ENCODE peak calls at places on chromosomes 5 and 9, in eight cellular contexts. I is transverse colon, R is HCT116, T is dorsolateral prefrontal cortex, Q is endodermal cell, Z is heart left ventricle, A is cardiac muscle cell, D is sigmoid colon. L is an unnamed sample. For H3K27me3, the result is how much of the 10 kb centered on the place peaks cover.

GRCh38 chr5:142364251-142365145 is 39.7 kb upstream of the SPRY4 start:
- DNase-seq in I (peak), R (no peak), T (no peak), Q (peak), Z (peak), A (no peak), D (peak), L (no peak)

GRCh38 chr9:6152824-6153223 is 62.8 kb upstream of the IL33 start:
- DNase-seq in I (no peak), R (no peak), T (no peak), Q (no peak), Z (no peak), A (no peak), D (no peak), L (no peak)

GRCh38 chr9:71901695-71902094 is 9.3 kb downstream of the ABHD17B start:
- DNase-seq in I (no peak), R (no peak), T (no peak), Q (no peak), Z (no peak), A (no peak), D (no peak), L (no peak)

GRCh38 chr9:129763235-129763917 is 10.5 kb upstream of the PTGES start:
- DNase-seq in I (peak), R (no peak), T (no peak), Q (no peak), Z (no peak), A (no peak), D (peak), L (no peak)

GRCh38 chr9:123378028-123378427 is 22.0 kb downstream of the CRB2 start:
- DNase-seq in I (no peak), R (no peak), T (no peak), Q (no peak), Z (no peak), A (no peak), D (no peak), L (no peak)

GRCh38 chr9:85339337-85339736 is 402.4 kb downstream of the AGTPBP1 start:
- DNase-seq in I (no peak), R (no peak), T (no peak), Q (no peak), Z (no peak), A (no peak), D (no peak), L (no peak)

GRCh38 chr5:124289122-124289521 is 457.3 kb downstream of the ZNF608 start:
- DNase-seq in I (peak), R (no peak), T (peak), Q (no peak), Z (peak), A (peak), D (no peak), L (no peak)

GRCh38 chr9:407255-407654 is 192.6 kb downstream of the DOCK8 start:
- DNase-seq in I (no peak), R (no peak), T (no peak), Q (no peak), Z (no peak), A (no peak), D (no peak), L (no peak)

GRCh38 chr5:32254987-32255900 is 57.5 kb downstream of the MTMR12 start:
- DNase-seq in I (no peak), R (no peak), T (no peak), Q (no peak), Z (no peak), A (peak), D (no peak), L (no peak)

GRCh38 chr5:32057157-32058096 is 116.7 kb downstream of the GOLPH3 start:
- DNase-seq in I (no peak), R (peak), T (no peak), Q (no peak), Z (no peak), A (no peak), D (no peak), L (no peak)

GRCh38 chr9:68672215-68672614 is 32.8 kb upstream of the PIP5K1B start:
- DNase-seq in I (no peak), R (no peak), T (no peak), Q (no peak), Z (no peak), A (no peak), D (no peak), L (no peak)

GRCh38 chr9:68664036-68664435 is 41.0 kb upstream of the PIP5K1B start:
- DNase-seq in I (no peak), R (no peak), T (no peak), Q (no peak), Z (no peak), A (no peak), D (no peak), L (no peak)

GRCh38 chr9:68668127-68668526 is 36.9 kb upstream of the PIP5K1B start:
- DNase-seq in I (no peak), R (no peak), T (no peak), Q (peak), Z (no peak), A (peak), D (no peak), L (no peak)

GRCh38 chr9:68672625-68673024 is 32.4 kb upstream of the PIP5K1B start:
- DNase-seq in I (no peak), R (no peak), T (no peak), Q (no peak), Z (no peak), A (no peak), D (no peak), L (no peak)

DNA sequence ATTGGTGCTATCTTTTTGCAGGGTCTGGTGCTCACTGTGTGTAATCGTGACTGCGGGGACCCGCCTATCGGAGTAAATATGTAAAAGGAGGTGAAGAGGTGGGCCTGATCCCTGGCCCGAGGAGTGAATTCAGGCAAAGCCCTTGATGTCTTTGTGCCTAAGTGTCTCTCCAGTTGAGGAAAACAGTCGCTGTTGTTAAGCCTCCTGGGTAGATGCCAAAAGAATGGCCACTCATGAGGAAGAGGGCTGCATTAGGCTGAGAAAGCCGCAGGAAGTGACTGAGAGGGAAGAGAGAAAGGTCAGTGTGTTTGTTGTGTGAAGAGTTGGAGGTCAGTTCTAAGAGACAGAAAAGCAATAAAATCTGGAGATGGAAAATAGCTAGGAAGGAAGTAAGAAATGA is 35.9 kb upstream of the PIP5K1B start:
- DNase-seq in I (no peak), R (no peak), T (no peak), Q (peak), Z (no peak), A (no peak), D (no peak), L (no peak)
- H3K27me3 ChIP-seq in I (under half), R (under half), T (under half), Q (under half), Z (under half), A (under half), D (under half), L (under half)

GRCh38 chr9:134661299-134661698 is 19.7 kb downstream of the COL5A1 start:
- DNase-seq in I (no peak), R (no peak), T (no peak), Q (no peak), Z (no peak), A (no peak), D (peak), L (no peak)

GRCh38 chr9:134663084-134663483 is 21.5 kb downstream of the COL5A1 start:
- DNase-seq in I (no peak), R (no peak), T (no peak), Q (no peak), Z (no peak), A (no peak), D (peak), L (no peak)

GRCh38 chr9:134662143-134662876 is 20.7 kb downstream of the COL5A1 start:
- DNase-seq in I (peak), R (no peak), T (no peak), Q (no peak), Z (peak), A (peak), D (peak), L (peak)

GRCh38 chr9:134660407-134660806 is 18.8 kb downstream of the COL5A1 start:
- DNase-seq in I (no peak), R (peak), T (no peak), Q (peak), Z (no peak), A (no peak), D (peak), L (no peak)

DNA sequence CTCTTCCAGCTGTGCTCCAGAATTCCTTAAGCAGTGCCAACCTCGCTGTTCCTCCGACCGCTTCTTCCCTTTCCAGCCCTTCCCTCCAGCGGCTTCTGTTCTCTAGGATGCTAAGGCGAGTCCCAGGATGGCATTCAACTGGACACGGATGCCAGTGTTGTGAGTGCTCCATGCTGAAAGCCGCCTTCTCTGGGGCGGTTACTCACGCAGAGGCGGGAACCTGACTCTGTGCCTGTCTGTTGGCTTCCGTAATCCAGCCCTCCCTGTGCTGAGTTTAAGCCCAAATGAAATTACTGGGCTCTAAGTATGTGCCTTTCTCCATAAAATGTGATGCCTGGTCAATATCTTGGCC is 20.2 kb downstream of the COL5A1 start:
- DNase-seq in I (peak), R (no peak), T (no peak), Q (no peak), Z (no peak), A (no peak), D (peak), L (peak)
- H3K4me3 ChIP-seq in I (no peak), R (no peak), T (no peak), Q (no peak), Z (no peak), A (no peak), D (no peak), L (no peak)

GRCh38 chr9:4281676-4282075 is 18.2 kb downstream of the GLIS3 start:
- DNase-seq in I (no peak), R (no peak), T (no peak), Q (no peak), Z (no peak), A (no peak), D (no peak), L (no peak)

GRCh38 chr9:4276856-4277255 is 23.0 kb downstream of the GLIS3 start:
- DNase-seq in I (no peak), R (no peak), T (no peak), Q (no peak), Z (no peak), A (no peak), D (no peak), L (no peak)

GRCh38 chr9:4272141-4272540 is 27.7 kb downstream of the GLIS3 start:
- DNase-seq in I (no peak), R (no peak), T (no peak), Q (no peak), Z (no peak), A (no peak), D (no peak), L (no peak)

GRCh38 chr9:4280605-4281004 is 19.3 kb downstream of the GLIS3 start:
- DNase-seq in I (no peak), R (no peak), T (no peak), Q (no peak), Z (no peak), A (no peak), D (no peak), L (no peak)

DNA sequence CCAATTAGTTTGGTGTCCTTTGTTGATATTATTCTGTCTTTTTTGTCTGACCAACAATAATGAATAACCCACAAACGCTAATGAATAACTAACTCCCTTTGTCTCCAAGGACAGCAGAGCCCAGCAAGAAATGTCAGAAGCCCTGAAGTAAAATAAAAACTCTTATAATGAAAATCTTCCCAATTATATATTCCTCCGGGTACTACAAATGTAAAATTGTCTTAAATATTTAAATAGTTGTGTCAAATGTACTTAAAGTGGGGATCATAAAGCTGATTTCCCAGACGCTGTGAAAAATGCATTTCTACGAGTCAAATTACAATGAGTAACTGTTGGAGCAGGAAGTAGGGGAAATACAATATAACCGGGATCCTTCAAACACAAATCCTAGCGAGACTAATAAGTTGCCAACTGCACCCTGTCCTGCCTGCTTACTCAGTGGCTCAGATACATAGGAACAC is 22.3 kb downstream of the GLIS3 start:
- DNase-seq in I (no peak), R (no peak), T (no peak), Q (no peak), Z (no peak), A (no peak), D (no peak), L (no peak)
- H3K27me3 ChIP-seq in I (under half), R (under half), T (under half), Q (under half), Z (under half), A (under half), D (under half), L (under half)

GRCh38 chr9:136644343-136644592 is 18.4 kb upstream of the EGFL7 start:
- DNase-seq in I (peak), R (no peak), T (no peak), Q (no peak), Z (no peak), A (no peak), D (peak), L (peak)

GRCh38 chr9:136645343-136645902 is 17.3 kb upstream of the EGFL7 start:
- DNase-seq in I (no peak), R (no peak), T (no peak), Q (no peak), Z (no peak), A (no peak), D (no peak), L (no peak)

GRCh38 chr9:136646827-136647711 is 15.6 kb upstream of the EGFL7 start:
- DNase-seq in I (no peak), R (no peak), T (no peak), Q (no peak), Z (peak), A (no peak), D (no peak), L (no peak)

GRCh38 chr9:136644593-136645342 is 17.9 kb upstream of the EGFL7 start:
- DNase-seq in I (peak), R (peak), T (peak), Q (peak), Z (peak), A (peak), D (peak), L (peak)

GRCh38 chr9:136645903-136646754 is 16.6 kb upstream of the EGFL7 start:
- DNase-seq in I (no peak), R (no peak), T (no peak), Q (no peak), Z (peak), A (no peak), D (no peak), L (peak)
- H3K4me3 ChIP-seq in I (no peak), R (no peak), T (peak), Q (no peak), Z (peak), A (no peak), D (peak), L (peak)

GRCh38 chr5:55232985-55233928 is at the start of gene CCNO:
- DNase-seq in I (peak), R (peak), T (peak), Q (peak), Z (peak), A (peak), D (peak), L (no peak)

GRCh38 chr5:55231029-55231475 is 2.4 kb downstream of the CCNO start:
- DNase-seq in I (no peak), R (no peak), T (no peak), Q (no peak), Z (no peak), A (no peak), D (no peak), L (no peak)

GRCh38 chr5:55230086-55230629 is 3.0 kb upstream of the MCIDAS start:
- DNase-seq in I (no peak), R (no peak), T (no peak), Q (no peak), Z (no peak), A (no peak), D (no peak), L (no peak)

GRCh38 chr5:55232194-55232984 is 1.0 kb downstream of the CCNO start:
- DNase-seq in I (peak), R (peak), T (peak), Q (peak), Z (no peak), A (peak), D (no peak), L (no peak)

GRCh38 chr5:55231476-55232193 is 1.8 kb downstream of the CCNO start:
- DNase-seq in I (peak), R (no peak), T (peak), Q (peak), Z (no peak), A (peak), D (no peak), L (no peak)
- H3K27me3 ChIP-seq in I (half or more), R (under half), T (half or more), Q (half or more), Z (half or more), A (half or more), D (half or more), L (half or more)

DNA sequence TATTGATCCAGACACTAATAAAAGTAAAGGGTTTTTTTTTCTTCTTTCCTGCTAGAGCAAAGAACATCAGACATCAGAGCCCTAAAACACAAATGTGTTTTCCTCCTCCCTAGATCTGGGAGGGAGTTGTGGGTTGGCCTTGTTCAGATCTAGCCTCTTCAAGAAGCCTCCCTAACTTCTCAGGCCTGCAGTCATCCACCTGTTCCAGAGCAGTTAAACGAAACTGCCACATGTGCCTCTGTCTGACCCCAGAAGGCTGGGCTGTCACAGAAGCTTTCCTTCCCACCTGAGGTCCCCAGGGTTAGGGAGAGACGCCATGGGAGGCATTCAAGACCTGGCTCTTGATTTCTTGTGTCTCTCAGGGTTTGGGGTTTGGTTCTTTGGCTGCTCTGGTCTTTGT is 87.0 kb downstream of the DAB2IP start:
- DNase-seq in I (no peak), R (no peak), T (no peak), Q (no peak), Z (no peak), A (no peak), D (no peak), L (no peak)
- H3K4me3 ChIP-seq in I (peak), R (no peak), T (no peak), Q (no peak), Z (no peak), A (no peak), D (no peak), L (no peak)

GRCh38 chr9:131552030-131552429 is 6.7 kb downstream of the PRRT1B start:
- DNase-seq in I (no peak), R (no peak), T (no peak), Q (no peak), Z (no peak), A (no peak), D (no peak), L (no peak)
- H3K27me3 ChIP-seq in I (half or more), R (under half), T (half or more), Q (under half), Z (under half), A (under half), D (under half), L (under half)